ENCODE peak calls at places on chromosomes 12 and 14, in ten cellular contexts. One of them, this sample, is unnamed. For H3K9me3, the result is how much of the 10 kb centered on the place peaks cover.

GRCh38 chr12:15726029-15726756 is 63.0 kb downstream of the EPS8 start:
- DNase-seq in tibial artery: no peak
- DNase-seq in H9: no peak
- DNase-seq in IMR-90: no peak
- DNase-seq in kidney: no peak
- DNase-seq in cardiac muscle cell: peak
- DNase-seq in suprapubic skin: no peak
- DNase-seq in astrocyte: no peak
- DNase-seq in endothelial cell of umbilical vein: no peak
- DNase-seq in PC-3: no peak
- DNase-seq in this sample: no peak

GRCh38 chr14:48250575-48250974 is 575.2 kb upstream of the MDGA2 start:
- DNase-seq in tibial artery: no peak
- DNase-seq in H9: no peak
- DNase-seq in IMR-90: no peak
- DNase-seq in kidney: no peak
- DNase-seq in cardiac muscle cell: no peak
- DNase-seq in suprapubic skin: no peak
- DNase-seq in astrocyte: no peak
- DNase-seq in endothelial cell of umbilical vein: no peak
- DNase-seq in PC-3: no peak
- DNase-seq in this sample: no peak

GRCh38 chr12:49552014-49552413 is 13.2 kb downstream of the KCNH3 start:
- DNase-seq in tibial artery: peak
- DNase-seq in H9: no peak
- DNase-seq in IMR-90: no peak
- DNase-seq in kidney: no peak
- DNase-seq in cardiac muscle cell: peak
- DNase-seq in suprapubic skin: no peak
- DNase-seq in astrocyte: no peak
- DNase-seq in endothelial cell of umbilical vein: no peak
- DNase-seq in PC-3: peak
- DNase-seq in this sample: no peak

GRCh38 chr14:74893614-74894091 is 11.9 kb downstream of the DLST start:
- DNase-seq in tibial artery: no peak
- DNase-seq in H9: no peak
- DNase-seq in IMR-90: no peak
- DNase-seq in kidney: no peak
- DNase-seq in cardiac muscle cell: no peak
- DNase-seq in suprapubic skin: no peak
- DNase-seq in astrocyte: no peak
- DNase-seq in endothelial cell of umbilical vein: no peak
- DNase-seq in PC-3: no peak
- DNase-seq in this sample: no peak

GRCh38 chr14:68774771-68775613 is 17.9 kb downstream of the ZFP36L1 start:
- DNase-seq in tibial artery: no peak
- DNase-seq in H9: no peak
- DNase-seq in IMR-90: peak
- DNase-seq in kidney: no peak
- DNase-seq in cardiac muscle cell: no peak
- DNase-seq in suprapubic skin: peak
- DNase-seq in astrocyte: no peak
- DNase-seq in endothelial cell of umbilical vein: no peak
- DNase-seq in PC-3: peak
- DNase-seq in this sample: no peak

GRCh38 chr14:84128025-84128424 is 1401.9 kb upstream of the FLRT2 start:
- DNase-seq in tibial artery: no peak
- DNase-seq in H9: no peak
- DNase-seq in IMR-90: peak
- DNase-seq in kidney: no peak
- DNase-seq in cardiac muscle cell: peak
- DNase-seq in suprapubic skin: no peak
- DNase-seq in astrocyte: no peak
- DNase-seq in endothelial cell of umbilical vein: peak
- DNase-seq in PC-3: peak
- DNase-seq in this sample: no peak

GRCh38 chr14:53355581-53356112 is 202.5 kb upstream of the DDHD1 start:
- DNase-seq in tibial artery: no peak
- DNase-seq in H9: peak
- DNase-seq in IMR-90: peak
- DNase-seq in kidney: no peak
- DNase-seq in cardiac muscle cell: peak
- DNase-seq in suprapubic skin: no peak
- DNase-seq in astrocyte: peak
- DNase-seq in endothelial cell of umbilical vein: peak
- DNase-seq in PC-3: peak
- DNase-seq in this sample: no peak

GRCh38 chr14:103744621-103745395 is 29.2 kb downstream of the ZFYVE21 start:
- DNase-seq in tibial artery: no peak
- DNase-seq in H9: no peak
- DNase-seq in IMR-90: no peak
- DNase-seq in kidney: no peak
- DNase-seq in cardiac muscle cell: no peak
- DNase-seq in suprapubic skin: no peak
- DNase-seq in astrocyte: no peak
- DNase-seq in endothelial cell of umbilical vein: no peak
- DNase-seq in PC-3: no peak
- DNase-seq in this sample: no peak

GRCh38 chr14:20848316-20848954 is 42.8 kb upstream of the RNASE3 start:
- DNase-seq in tibial artery: no peak
- DNase-seq in H9: no peak
- DNase-seq in IMR-90: peak
- DNase-seq in kidney: no peak
- DNase-seq in cardiac muscle cell: peak
- DNase-seq in suprapubic skin: no peak
- DNase-seq in astrocyte: peak
- DNase-seq in endothelial cell of umbilical vein: no peak
- DNase-seq in PC-3: peak
- DNase-seq in this sample: no peak

GRCh38 chr12:105748806-105749600 is 389.8 kb downstream of the NUAK1 start:
- DNase-seq in tibial artery: peak
- DNase-seq in H9: no peak
- DNase-seq in IMR-90: peak
- DNase-seq in kidney: peak
- DNase-seq in cardiac muscle cell: peak
- DNase-seq in suprapubic skin: no peak
- DNase-seq in astrocyte: peak
- DNase-seq in endothelial cell of umbilical vein: peak
- DNase-seq in PC-3: no peak
- DNase-seq in this sample: peak

GRCh38 chr12:44428825-44429224 is 447.3 kb downstream of the NELL2 start:
- DNase-seq in tibial artery: no peak
- DNase-seq in H9: peak
- DNase-seq in IMR-90: no peak
- DNase-seq in kidney: no peak
- DNase-seq in cardiac muscle cell: no peak
- DNase-seq in suprapubic skin: no peak
- DNase-seq in astrocyte: no peak
- DNase-seq in endothelial cell of umbilical vein: no peak
- DNase-seq in PC-3: no peak
- DNase-seq in this sample: no peak

GRCh38 chr14:104085032-104085888 is at the start of gene ASPG:
- DNase-seq in tibial artery: peak
- DNase-seq in H9: peak
- DNase-seq in IMR-90: no peak
- DNase-seq in kidney: peak
- DNase-seq in cardiac muscle cell: peak
- DNase-seq in suprapubic skin: peak
- DNase-seq in astrocyte: no peak
- DNase-seq in endothelial cell of umbilical vein: no peak
- DNase-seq in PC-3: no peak
- DNase-seq in this sample: no peak

GRCh38 chr12:87382959-87383591 is 646.1 kb downstream of the C12orf50 start:
- DNase-seq in tibial artery: no peak
- DNase-seq in H9: no peak
- DNase-seq in IMR-90: no peak
- DNase-seq in kidney: no peak
- DNase-seq in cardiac muscle cell: no peak
- DNase-seq in suprapubic skin: no peak
- DNase-seq in astrocyte: no peak
- DNase-seq in endothelial cell of umbilical vein: no peak
- DNase-seq in PC-3: no peak
- DNase-seq in this sample: no peak

GRCh38 chr14:40273417-40273816 is 841.2 kb upstream of the FBXO33 start:
- DNase-seq in tibial artery: no peak
- DNase-seq in H9: no peak
- DNase-seq in IMR-90: no peak
- DNase-seq in kidney: no peak
- DNase-seq in cardiac muscle cell: no peak
- DNase-seq in suprapubic skin: no peak
- DNase-seq in astrocyte: no peak
- DNase-seq in endothelial cell of umbilical vein: no peak
- DNase-seq in PC-3: no peak
- DNase-seq in this sample: no peak

GRCh38 chr14:40268236-40268635 is 836.0 kb upstream of the FBXO33 start:
- DNase-seq in tibial artery: no peak
- DNase-seq in H9: no peak
- DNase-seq in IMR-90: no peak
- DNase-seq in kidney: no peak
- DNase-seq in cardiac muscle cell: no peak
- DNase-seq in suprapubic skin: no peak
- DNase-seq in astrocyte: no peak
- DNase-seq in endothelial cell of umbilical vein: no peak
- DNase-seq in PC-3: no peak
- DNase-seq in this sample: no peak

GRCh38 chr14:40271480-40271879 is 839.2 kb upstream of the FBXO33 start:
- DNase-seq in tibial artery: no peak
- DNase-seq in H9: no peak
- DNase-seq in IMR-90: no peak
- DNase-seq in kidney: no peak
- DNase-seq in cardiac muscle cell: no peak
- DNase-seq in suprapubic skin: no peak
- DNase-seq in astrocyte: no peak
- DNase-seq in endothelial cell of umbilical vein: no peak
- DNase-seq in PC-3: peak
- DNase-seq in this sample: no peak

DNA sequence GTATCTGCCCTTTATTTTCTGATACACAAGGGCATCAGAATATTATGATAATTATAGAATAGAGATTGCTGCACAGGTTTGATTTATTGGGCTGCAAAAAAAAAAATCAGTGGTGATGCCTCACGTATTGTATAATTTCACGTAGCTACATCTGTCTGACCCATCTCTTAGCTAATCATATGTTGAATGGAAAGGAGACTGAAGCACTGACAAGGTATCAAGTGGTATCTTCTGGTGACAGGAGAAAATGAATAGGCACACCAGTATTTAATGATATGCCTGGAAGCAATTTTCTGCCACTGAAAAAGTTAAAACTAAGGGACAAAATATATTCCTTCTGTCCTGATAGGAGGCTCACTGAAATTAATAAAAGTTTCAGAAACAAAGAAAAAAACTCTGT is 837.2 kb upstream of the FBXO33 start:
- DNase-seq in tibial artery: no peak
- DNase-seq in H9: no peak
- DNase-seq in IMR-90: no peak
- DNase-seq in kidney: no peak
- DNase-seq in cardiac muscle cell: no peak
- DNase-seq in suprapubic skin: no peak
- DNase-seq in astrocyte: no peak
- DNase-seq in endothelial cell of umbilical vein: no peak
- DNase-seq in PC-3: no peak
- DNase-seq in this sample: no peak
- H3K9me3 ChIP-seq in tibial artery: under half
- H3K9me3 ChIP-seq in H9: under half
- H3K9me3 ChIP-seq in IMR-90: under half
- H3K9me3 ChIP-seq in kidney: under half
- H3K9me3 ChIP-seq in cardiac muscle cell: under half
- H3K9me3 ChIP-seq in suprapubic skin: under half
- H3K9me3 ChIP-seq in astrocyte: under half
- H3K9me3 ChIP-seq in endothelial cell of umbilical vein: under half
- H3K9me3 ChIP-seq in PC-3: under half
- H3K9me3 ChIP-seq in this sample: under half

DNA sequence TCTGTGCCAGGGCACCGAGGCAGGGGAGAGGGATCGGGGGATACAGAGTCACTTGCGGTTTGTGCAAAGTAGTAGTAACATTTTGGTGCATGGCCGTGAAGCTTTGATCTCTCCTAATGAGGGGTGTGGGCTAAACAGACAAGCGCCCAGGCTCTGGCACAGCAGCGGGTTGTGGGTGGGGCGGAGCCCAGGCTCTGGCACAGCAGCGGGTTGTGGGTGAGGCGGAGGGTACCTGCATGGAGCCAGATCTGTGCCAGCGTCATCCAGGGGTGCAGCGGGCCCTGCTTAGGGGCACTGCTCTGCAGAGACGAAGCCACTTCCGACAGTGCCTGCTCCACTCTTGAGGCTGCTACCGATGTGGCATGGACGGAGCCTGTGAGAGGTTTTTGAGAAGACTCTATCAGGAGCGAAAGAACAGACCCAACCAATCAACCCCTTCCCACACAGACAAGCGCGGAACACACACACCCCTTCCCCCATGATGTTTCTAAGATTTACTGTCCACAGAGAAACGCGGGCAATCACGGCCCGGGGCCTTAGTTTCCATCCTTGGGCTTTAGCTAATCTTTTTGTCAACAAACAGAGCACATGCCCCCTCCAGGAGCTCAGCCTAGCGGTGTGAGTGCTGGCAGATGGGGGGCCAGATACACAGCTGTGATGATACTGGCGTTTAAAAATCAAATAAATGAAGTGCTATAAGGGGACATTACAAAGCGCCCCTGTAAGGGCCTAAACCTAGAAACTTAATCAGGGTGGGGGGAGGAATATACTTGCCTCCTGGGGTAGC is 196.6 kb downstream of the CALM1 start:
- DNase-seq in tibial artery: no peak
- DNase-seq in H9: no peak
- DNase-seq in IMR-90: no peak
- DNase-seq in kidney: no peak
- DNase-seq in cardiac muscle cell: no peak
- DNase-seq in suprapubic skin: no peak
- DNase-seq in astrocyte: no peak
- DNase-seq in endothelial cell of umbilical vein: no peak
- DNase-seq in PC-3: no peak
- DNase-seq in this sample: no peak
- TF ChIP-seq CTCF in tibial artery: no peak
- TF ChIP-seq CTCF in H9: no peak
- TF ChIP-seq CTCF in IMR-90: no peak
- TF ChIP-seq CTCF in kidney: no peak
- TF ChIP-seq CTCF in cardiac muscle cell: no peak
- TF ChIP-seq CTCF in suprapubic skin: no peak
- TF ChIP-seq CTCF in astrocyte: no peak
- TF ChIP-seq CTCF in endothelial cell of umbilical vein: no peak
- TF ChIP-seq CTCF in PC-3: no peak
- TF ChIP-seq CTCF in this sample: no peak

GRCh38 chr12:69157023-69157655 is 82.2 kb upstream of the CPSF6 start:
- DNase-seq in tibial artery: peak
- DNase-seq in H9: peak
- DNase-seq in IMR-90: peak
- DNase-seq in kidney: peak
- DNase-seq in cardiac muscle cell: peak
- DNase-seq in suprapubic skin: peak
- DNase-seq in astrocyte: peak
- DNase-seq in endothelial cell of umbilical vein: peak
- DNase-seq in PC-3: peak
- DNase-seq in this sample: peak
- H3K27ac ChIP-seq in tibial artery: no peak
- H3K27ac ChIP-seq in H9: no peak
- H3K27ac ChIP-seq in IMR-90: no peak
- H3K27ac ChIP-seq in kidney: no peak
- H3K27ac ChIP-seq in cardiac muscle cell: no peak
- H3K27ac ChIP-seq in suprapubic skin: no peak
- H3K27ac ChIP-seq in astrocyte: no peak
- H3K27ac ChIP-seq in endothelial cell of umbilical vein: no peak
- H3K27ac ChIP-seq in PC-3: no peak
- H3K27ac ChIP-seq in this sample: no peak

GRCh38 chr14:35594616-35595015 is 60.7 kb downstream of the INSM2 start:
- DNase-seq in tibial artery: no peak
- DNase-seq in H9: no peak
- DNase-seq in IMR-90: peak
- DNase-seq in kidney: no peak
- DNase-seq in cardiac muscle cell: peak
- DNase-seq in suprapubic skin: no peak
- DNase-seq in astrocyte: peak
- DNase-seq in endothelial cell of umbilical vein: peak
- DNase-seq in PC-3: no peak
- DNase-seq in this sample: no peak
- H3K9me3 ChIP-seq in tibial artery: under half
- H3K9me3 ChIP-seq in H9: under half
- H3K9me3 ChIP-seq in IMR-90: under half
- H3K9me3 ChIP-seq in kidney: under half
- H3K9me3 ChIP-seq in cardiac muscle cell: under half
- H3K9me3 ChIP-seq in suprapubic skin: under half
- H3K9me3 ChIP-seq in astrocyte: under half
- H3K9me3 ChIP-seq in endothelial cell of umbilical vein: under half
- H3K9me3 ChIP-seq in PC-3: under half
- H3K9me3 ChIP-seq in this sample: under half